ENCODE peak calls at places on chromosomes 11 and 22, in seven cellular contexts. A is sigmoid colon, D is transverse colon, U is neural progenitor cell, Y is GM23248, S is neuronal stem cell, Q is A549. X is an unnamed sample.

GRCh38 chr22:23509571-23510302 is 70.4 kb downstream of the IGLL1 start:
- DNase-seq in D (no peak), A (no peak), Y (peak; percentile 20), S (no peak), Q (no peak), U (no peak), X (peak; percentile 84)

GRCh38 chr11:63762662-63763505 is 5.7 kb downstream of the ZFTA start:
- DNase-seq in A (peak; percentile 85), D (peak; percentile 51), Q (no peak), Y (no peak), U (peak; percentile 90), S (peak; percentile 71), X (no peak)

GRCh38 chr22:49964493-49965290 is 4.1 kb downstream of the PIM3 start:
- DNase-seq in S (no peak), Y (no peak), D (peak; percentile 17), U (peak; percentile 1), A (peak; percentile 64), Q (no peak), X (no peak)

GRCh38 chr11:61754534-61755482 is 2.4 kb downstream of the MYRF start:
- DNase-seq in Y (no peak), D (no peak), S (no peak), U (peak; percentile 51), A (no peak), Q (no peak), X (no peak)

GRCh38 chr22:31942091-31942490 is 2.2 kb upstream of the YWHAH start:
- DNase-seq in S (no peak), A (no peak), D (no peak), U (no peak), Y (no peak), Q (no peak), X (no peak)

GRCh38 chr11:29159552-29160465 is 857.0 kb downstream of the KCNA4 start:
- DNase-seq in Q (peak; percentile 28), Y (peak; percentile 86), A (no peak), D (peak; percentile 31), U (peak; percentile 82), S (peak; percentile 56), X (peak; percentile 66)

GRCh38 chr11:45885274-45885920 is at the start of gene MAPK8IP1:
- DNase-seq in D (peak; percentile 56), Y (peak; percentile 64), U (peak; percentile 94), Q (no peak), A (no peak), S (peak; percentile 71), X (peak; percentile 65)

GRCh38 chr11:22957890-22958289 is 97.6 kb upstream of the CCDC179 start:
- DNase-seq in D (no peak), Q (no peak), A (no peak), U (no peak), Y (no peak), S (no peak), X (no peak)

GRCh38 chr11:84905411-84905810 is 721.7 kb downstream of the DLG2 start:
- DNase-seq in D (no peak), U (no peak), A (no peak), Y (no peak), S (no peak), Q (no peak), X (no peak)

GRCh38 chr22:50502096-50502495 is 5.4 kb downstream of the LMF2 start:
- DNase-seq in D (no peak), U (no peak), Y (no peak), A (no peak), S (no peak), Q (no peak), X (no peak)

GRCh38 chr11:126477526-126478275 is 122.2 kb downstream of the ST3GAL4 start:
- DNase-seq in A (no peak), S (no peak), D (no peak), Y (no peak), Q (no peak), U (no peak), X (no peak)

GRCh38 chr22:41822289-41823057 is 10.4 kb upstream of the SREBF2 start:
- DNase-seq in Q (peak; percentile 67), A (no peak), Y (peak; percentile 80), S (no peak), D (no peak), U (peak; percentile 35), X (no peak)

GRCh38 chr11:66337103-66337899 is 1.1 kb upstream of the RIN1 start:
- DNase-seq in Y (peak; percentile 55), Q (no peak), S (no peak), A (peak; percentile 64), U (no peak), D (no peak), X (no peak)

GRCh38 chr11:46693597-46694012 is 6.8 kb downstream of the ARHGAP1 start:
- DNase-seq in U (no peak), A (no peak), S (no peak), Q (no peak), D (no peak), Y (peak; percentile 56), X (no peak)

GRCh38 chr22:24427500-24428164 is at the start of gene ADORA2A:
- DNase-seq in S (no peak), Y (no peak), Q (no peak), D (peak; percentile 84), U (no peak), A (no peak), X (no peak)

GRCh38 chr22:19419464-19420178 is 11.9 kb downstream of the HIRA start:
- DNase-seq in Q (no peak), A (no peak), S (no peak), D (peak; percentile 24), Y (no peak), U (no peak), X (no peak)

GRCh38 chr11:8581300-8581699 is 12.7 kb downstream of the STK33 start:
- DNase-seq in A (no peak), Y (peak; percentile 38), Q (no peak), S (no peak), D (no peak), U (no peak), X (no peak)

GRCh38 chr11:60767388-60767811 is 10.7 kb downstream of the MS4A15 start:
- DNase-seq in U (peak; percentile 52), Q (peak; percentile 33), S (no peak), Y (peak; percentile 41), D (no peak), A (no peak), X (peak; percentile 49)

GRCh38 chr11:113137735-113138529 is 176.5 kb upstream of the TTC12 start:
- DNase-seq in D (no peak), S (no peak), U (no peak), A (no peak), Q (no peak), Y (no peak), X (no peak)

GRCh38 chr22:46097268-46097900 is 52.9 kb upstream of the PPARA start:
- DNase-seq in U (no peak), S (no peak), D (no peak), A (no peak), Y (no peak), Q (no peak), X (no peak)
- H3K4me1 ChIP-seq in U (no peaks in the 10 kb centered on the region), S (no peaks in the 10 kb centered on the region), D (peaks cover 33% of the 10 kb centered on the region), A (peaks cover 74% of the 10 kb centered on the region), Y (peaks cover 43% of the 10 kb centered on the region), Q (peaks cover 80% of the 10 kb centered on the region), X (peaks cover 79% of the 10 kb centered on the region)

DNA sequence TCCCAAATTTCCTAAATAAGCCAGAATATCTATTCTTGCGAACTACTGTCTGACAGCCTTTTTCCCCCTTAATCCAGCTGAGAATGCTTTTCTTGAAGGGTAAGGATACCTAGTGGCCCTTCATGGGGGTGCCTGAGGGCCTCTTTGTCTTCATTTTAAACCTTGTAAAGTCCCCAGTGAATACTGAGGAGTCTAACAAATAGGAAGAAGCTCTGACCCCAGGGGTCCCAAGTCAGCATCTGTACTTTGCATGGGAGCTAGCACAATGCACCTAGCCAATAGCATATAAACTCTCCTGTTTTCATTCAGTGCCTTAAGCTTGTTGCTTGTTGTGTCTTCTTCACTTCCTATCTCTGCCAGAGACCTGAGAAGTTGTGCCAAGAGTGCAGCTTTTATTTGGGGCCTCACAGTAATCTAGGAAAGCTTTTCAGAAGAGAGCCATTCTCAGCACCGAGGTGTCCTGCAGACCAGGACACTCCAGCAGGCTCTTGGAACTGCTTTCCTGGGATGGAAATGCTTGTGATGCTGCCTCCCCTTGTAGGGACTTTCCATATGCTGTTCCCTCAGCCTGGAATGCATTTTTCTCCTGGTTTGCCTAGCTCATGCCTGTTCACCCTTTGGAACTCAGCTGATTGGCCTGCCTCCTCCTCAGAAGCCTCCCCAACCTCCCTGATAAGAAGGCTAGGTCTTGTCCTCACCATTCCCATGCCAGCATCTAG is 37.2 kb downstream of the BMAL1 start:
- DNase-seq in D (no peak), U (peak; percentile 57), A (no peak), Y (peak; percentile 15), Q (no peak), S (no peak), X (no peak)
- H3K4me1 ChIP-seq in D (peaks cover 47% of the 10 kb centered on the region), U (peaks cover 21% of the 10 kb centered on the region), A (peaks cover 27% of the 10 kb centered on the region), Y (peaks cover 52% of the 10 kb centered on the region), Q (peaks cover 31% of the 10 kb centered on the region), S (peaks cover 7% of the 10 kb centered on the region), X (peaks cover 5% of the 10 kb centered on the region)

GRCh38 chr11:119622454-119623143 is 106.4 kb downstream of the NECTIN1 start:
- DNase-seq in S (no peak), D (no peak), U (peak; percentile 37), Y (no peak), Q (no peak), A (no peak), X (no peak)

GRCh38 chr11:119617343-119617713 is 111.7 kb downstream of the NECTIN1 start:
- DNase-seq in S (no peak), Q (no peak), Y (peak; percentile 22), D (no peak), A (no peak), U (no peak), X (no peak)

GRCh38 chr11:119616586-119617342 is 112.2 kb downstream of the NECTIN1 start:
- DNase-seq in D (no peak), Y (no peak), U (no peak), A (no peak), Q (no peak), S (no peak), X (no peak)

GRCh38 chr11:119618208-119618909 is 110.6 kb downstream of the NECTIN1 start:
- DNase-seq in Q (no peak), D (peak; percentile 24), S (peak; percentile 47), A (no peak), Y (no peak), U (peak; percentile 46), X (peak; percentile 41)

GRCh38 chr11:119619665-119620064 is 109.3 kb downstream of the NECTIN1 start:
- DNase-seq in A (no peak), D (no peak), Q (no peak), S (no peak), U (no peak), Y (no peak), X (no peak)
- H3K4me1 ChIP-seq in A (no peaks in the 10 kb centered on the region), D (no peaks in the 10 kb centered on the region), Q (peaks cover 12% of the 10 kb centered on the region), S (peaks cover 17% of the 10 kb centered on the region), U (peaks cover 26% of the 10 kb centered on the region), Y (peaks cover 16% of the 10 kb centered on the region), X (no peaks in the 10 kb centered on the region)

GRCh38 chr22:42990131-42990838 is 24.7 kb downstream of the PACSIN2 start:
- DNase-seq in S (no peak), A (peak; percentile 71), D (peak; percentile 36), Q (peak; percentile 73), Y (peak; percentile 97), U (peak; percentile 26), X (no peak)

GRCh38 chr22:42992886-42993479 is 22.0 kb downstream of the PACSIN2 start:
- DNase-seq in D (no peak), Y (no peak), S (no peak), Q (no peak), U (no peak), A (peak; percentile 64), X (no peak)

GRCh38 chr22:42991010-42991651 is 23.8 kb downstream of the PACSIN2 start:
- DNase-seq in S (no peak), A (peak; percentile 52), Q (no peak), U (no peak), Y (peak; percentile 92), D (peak; percentile 69), X (no peak)

GRCh38 chr22:42993651-42994275 is 21.2 kb downstream of the PACSIN2 start:
- DNase-seq in D (no peak), Q (no peak), A (peak; percentile 63), Y (peak; percentile 82), S (no peak), U (no peak), X (no peak)

GRCh38 chr22:42992092-42992491 is 22.9 kb downstream of the PACSIN2 start:
- DNase-seq in D (no peak), U (no peak), Y (no peak), Q (no peak), S (no peak), A (peak; percentile 9), X (no peak)
- H3K4me1 ChIP-seq in D (peaks cover 88% of the 10 kb centered on the region), U (no peaks in the 10 kb centered on the region), Y (peaks cover 82% of the 10 kb centered on the region), Q (peaks cover 82% of the 10 kb centered on the region), S (peaks cover 18% of the 10 kb centered on the region), A (peaks cover 56% of the 10 kb centered on the region), X (peaks cover 30% of the 10 kb centered on the region)